ENCODE peak calls at places on chromosome 2, in eight cellular contexts. One of them, this sample, is unnamed.

GRCh38 chr2:199704358-199705238 is 146.4 kb downstream of the FTCDNL1 start:
- DNase-seq in IMR-90: peak
- DNase-seq in A549: peak
- DNase-seq in GM23338: peak
- DNase-seq in neuronal stem cell: peak
- DNase-seq in fibroblast of lung: peak
- DNase-seq in HCT116: peak
- DNase-seq in GM23248: peak
- DNase-seq in this sample: peak

GRCh38 chr2:237714690-237715458 is 83.7 kb upstream of the RBM44 start:
- DNase-seq in IMR-90: peak
- DNase-seq in A549: no peak
- DNase-seq in GM23338: peak
- DNase-seq in neuronal stem cell: no peak
- DNase-seq in fibroblast of lung: no peak
- DNase-seq in HCT116: no peak
- DNase-seq in GM23248: peak
- DNase-seq in this sample: no peak

GRCh38 chr2:104040739-104041138 is 813.2 kb upstream of the POU3F3 start:
- DNase-seq in IMR-90: no peak
- DNase-seq in A549: no peak
- DNase-seq in GM23338: peak
- DNase-seq in neuronal stem cell: no peak
- DNase-seq in fibroblast of lung: no peak
- DNase-seq in HCT116: no peak
- DNase-seq in GM23248: no peak
- DNase-seq in this sample: no peak

GRCh38 chr2:172288603-172289002 is 138.8 kb upstream of the ITGA6 start:
- DNase-seq in IMR-90: peak
- DNase-seq in A549: no peak
- DNase-seq in GM23338: no peak
- DNase-seq in neuronal stem cell: no peak
- DNase-seq in fibroblast of lung: no peak
- DNase-seq in HCT116: peak
- DNase-seq in GM23248: peak
- DNase-seq in this sample: peak

GRCh38 chr2:40760071-40760666 is 308.3 kb upstream of the SLC8A1 start:
- DNase-seq in IMR-90: peak
- DNase-seq in A549: peak
- DNase-seq in GM23338: peak
- DNase-seq in neuronal stem cell: peak
- DNase-seq in fibroblast of lung: peak
- DNase-seq in HCT116: peak
- DNase-seq in GM23248: peak
- DNase-seq in this sample: peak

GRCh38 chr2:45945182-45945779 is 293.8 kb downstream of the PRKCE start:
- DNase-seq in IMR-90: no peak
- DNase-seq in A549: no peak
- DNase-seq in GM23338: no peak
- DNase-seq in neuronal stem cell: no peak
- DNase-seq in fibroblast of lung: no peak
- DNase-seq in HCT116: no peak
- DNase-seq in GM23248: no peak
- DNase-seq in this sample: no peak

GRCh38 chr2:128451636-128452411 is 133.2 kb upstream of the HS6ST1 start:
- DNase-seq in IMR-90: no peak
- DNase-seq in A549: no peak
- DNase-seq in GM23338: no peak
- DNase-seq in neuronal stem cell: no peak
- DNase-seq in fibroblast of lung: no peak
- DNase-seq in HCT116: no peak
- DNase-seq in GM23248: no peak
- DNase-seq in this sample: no peak

GRCh38 chr2:188512456-188512855 is 220.8 kb downstream of the GULP1 start:
- DNase-seq in IMR-90: peak
- DNase-seq in A549: peak
- DNase-seq in GM23338: peak
- DNase-seq in neuronal stem cell: no peak
- DNase-seq in fibroblast of lung: peak
- DNase-seq in HCT116: no peak
- DNase-seq in GM23248: peak
- DNase-seq in this sample: peak

GRCh38 chr2:2788076-2788475 is 457.0 kb upstream of the MYT1L start:
- DNase-seq in IMR-90: no peak
- DNase-seq in A549: no peak
- DNase-seq in GM23338: peak
- DNase-seq in neuronal stem cell: peak
- DNase-seq in fibroblast of lung: no peak
- DNase-seq in HCT116: no peak
- DNase-seq in GM23248: no peak
- DNase-seq in this sample: no peak

GRCh38 chr2:217916504-217917254 is 86.1 kb downstream of the TNS1 start:
- DNase-seq in IMR-90: no peak
- DNase-seq in A549: no peak
- DNase-seq in GM23338: no peak
- DNase-seq in neuronal stem cell: no peak
- DNase-seq in fibroblast of lung: no peak
- DNase-seq in HCT116: no peak
- DNase-seq in GM23248: no peak
- DNase-seq in this sample: no peak

GRCh38 chr2:215749092-215749957 is 264.0 kb downstream of the MREG start:
- DNase-seq in IMR-90: peak
- DNase-seq in A549: no peak
- DNase-seq in GM23338: no peak
- DNase-seq in neuronal stem cell: no peak
- DNase-seq in fibroblast of lung: peak
- DNase-seq in HCT116: no peak
- DNase-seq in GM23248: peak
- DNase-seq in this sample: no peak

GRCh38 chr2:72999729-73000725 is 71.5 kb downstream of the SFXN5 start:
- DNase-seq in IMR-90: peak
- DNase-seq in A549: no peak
- DNase-seq in GM23338: no peak
- DNase-seq in neuronal stem cell: no peak
- DNase-seq in fibroblast of lung: peak
- DNase-seq in HCT116: no peak
- DNase-seq in GM23248: peak
- DNase-seq in this sample: peak

GRCh38 chr2:153595939-153596338 is 117.4 kb upstream of the RPRM start:
- DNase-seq in IMR-90: no peak
- DNase-seq in A549: no peak
- DNase-seq in GM23338: peak
- DNase-seq in neuronal stem cell: peak
- DNase-seq in fibroblast of lung: no peak
- DNase-seq in HCT116: peak
- DNase-seq in GM23248: no peak
- DNase-seq in this sample: peak

GRCh38 chr2:44962176-44962695 is 20.7 kb downstream of the SIX3 start:
- DNase-seq in IMR-90: no peak
- DNase-seq in A549: no peak
- DNase-seq in GM23338: no peak
- DNase-seq in neuronal stem cell: no peak
- DNase-seq in fibroblast of lung: no peak
- DNase-seq in HCT116: no peak
- DNase-seq in GM23248: no peak
- DNase-seq in this sample: no peak

GRCh38 chr2:219607931-219608330 is 10.3 kb downstream of the STK11IP start:
- DNase-seq in IMR-90: no peak
- DNase-seq in A549: no peak
- DNase-seq in GM23338: no peak
- DNase-seq in neuronal stem cell: no peak
- DNase-seq in fibroblast of lung: no peak
- DNase-seq in HCT116: no peak
- DNase-seq in GM23248: no peak
- DNase-seq in this sample: no peak

GRCh38 chr2:76958749-76959148 is 563.4 kb downstream of the LRRTM4 start:
- DNase-seq in IMR-90: no peak
- DNase-seq in A549: no peak
- DNase-seq in GM23338: peak
- DNase-seq in neuronal stem cell: peak
- DNase-seq in fibroblast of lung: peak
- DNase-seq in HCT116: no peak
- DNase-seq in GM23248: peak
- DNase-seq in this sample: no peak

GRCh38 chr2:111022630-111023029 is 98.1 kb upstream of the BCL2L11 start:
- DNase-seq in IMR-90: no peak
- DNase-seq in A549: no peak
- DNase-seq in GM23338: no peak
- DNase-seq in neuronal stem cell: no peak
- DNase-seq in fibroblast of lung: no peak
- DNase-seq in HCT116: no peak
- DNase-seq in GM23248: no peak
- DNase-seq in this sample: no peak

DNA sequence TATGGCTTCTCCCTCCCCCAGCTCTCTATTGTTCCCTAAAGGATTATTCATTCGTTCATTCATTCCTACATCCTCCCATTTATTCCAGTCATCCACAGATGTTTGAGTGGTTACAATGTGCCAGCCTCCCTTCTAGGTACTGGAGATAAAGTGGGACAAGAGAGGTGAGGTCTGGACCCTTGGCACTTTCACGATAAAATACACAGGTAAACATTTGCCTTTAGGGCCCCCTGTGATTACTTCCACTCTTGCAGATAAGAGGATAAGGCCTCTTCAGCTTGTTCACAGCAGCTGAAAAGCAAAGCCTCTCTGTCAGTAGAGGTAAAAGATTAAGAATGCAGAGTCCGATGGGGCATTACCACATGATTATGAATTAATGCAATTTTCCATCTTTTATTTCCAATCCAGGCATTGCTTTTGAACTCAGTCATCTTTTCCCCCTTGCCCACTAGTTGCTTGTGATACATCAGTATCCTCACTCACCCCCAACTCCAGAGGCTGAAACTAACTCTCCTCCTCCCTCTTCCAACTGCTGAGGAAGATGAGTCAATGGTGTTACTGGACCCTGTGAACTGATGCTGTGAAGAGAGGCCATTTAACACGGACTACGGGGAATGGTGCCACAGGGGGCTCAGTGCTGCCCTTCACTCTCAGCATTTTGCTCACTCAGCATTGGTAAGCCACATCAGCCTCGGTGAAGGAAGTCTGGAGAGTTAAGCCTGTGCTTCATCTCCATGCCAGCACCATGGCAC is 1.1 kb upstream of the DPP4 start:
- DNase-seq in IMR-90: peak
- DNase-seq in A549: no peak
- DNase-seq in GM23338: no peak
- DNase-seq in neuronal stem cell: no peak
- DNase-seq in fibroblast of lung: no peak
- DNase-seq in HCT116: no peak
- DNase-seq in GM23248: peak
- DNase-seq in this sample: no peak
- H3K4me2 ChIP-seq in IMR-90: no peak
- H3K4me2 ChIP-seq in A549: no peak
- H3K4me2 ChIP-seq in GM23338: peak
- H3K4me2 ChIP-seq in neuronal stem cell: no peak
- H3K4me2 ChIP-seq in fibroblast of lung: peak
- H3K4me2 ChIP-seq in HCT116: no peak
- H3K4me2 ChIP-seq in GM23248: peak
- H3K4me2 ChIP-seq in this sample: no peak

DNA sequence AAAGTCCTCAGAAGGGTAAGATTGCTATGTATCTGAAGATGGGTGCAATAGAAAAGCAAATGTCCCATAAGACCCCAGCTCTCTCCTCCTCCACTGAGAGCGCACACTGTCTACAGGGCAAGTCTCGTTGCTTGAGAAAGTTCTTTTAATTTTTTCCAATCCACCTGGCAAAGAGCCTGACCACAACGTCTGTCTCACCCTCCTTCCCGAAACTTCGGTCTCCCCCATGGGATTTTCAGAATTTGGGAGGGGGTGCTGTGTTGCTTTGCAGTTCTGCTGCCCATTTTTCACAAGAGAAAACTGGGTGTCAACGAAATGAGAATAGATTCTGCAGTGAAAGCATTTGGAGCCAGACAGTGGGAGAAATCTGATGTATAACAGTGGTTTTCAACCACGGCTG is 40.4 kb downstream of the SERTAD2 start:
- DNase-seq in IMR-90: no peak
- DNase-seq in A549: no peak
- DNase-seq in GM23338: no peak
- DNase-seq in neuronal stem cell: no peak
- DNase-seq in fibroblast of lung: no peak
- DNase-seq in HCT116: no peak
- DNase-seq in GM23248: no peak
- DNase-seq in this sample: no peak
- H3K4me3 ChIP-seq in IMR-90: no peak
- H3K4me3 ChIP-seq in A549: no peak
- H3K4me3 ChIP-seq in GM23338: no peak
- H3K4me3 ChIP-seq in neuronal stem cell: no peak
- H3K4me3 ChIP-seq in fibroblast of lung: no peak
- H3K4me3 ChIP-seq in HCT116: no peak
- H3K4me3 ChIP-seq in GM23248: no peak
- H3K4me3 ChIP-seq in this sample: no peak

DNA sequence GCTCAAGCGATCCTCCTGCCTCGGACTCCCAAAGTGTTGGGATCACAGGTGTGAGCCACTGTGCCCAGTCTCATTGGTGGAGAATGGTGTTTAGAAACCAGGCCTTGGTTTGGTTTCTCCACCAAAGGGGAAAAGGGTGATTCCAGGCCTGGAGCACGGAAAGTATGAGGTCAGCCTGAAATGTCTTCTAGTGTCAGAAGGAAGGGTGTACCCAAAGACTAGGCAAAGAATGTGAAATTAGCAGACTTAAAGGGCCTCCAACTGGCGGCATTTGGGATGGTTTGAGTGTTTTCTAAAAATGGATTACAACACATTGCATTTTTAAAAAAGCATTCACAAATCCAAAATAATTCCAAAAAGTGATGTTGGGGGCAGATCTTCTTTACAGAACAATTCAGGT is 139.6 kb downstream of the SH3BP4 start:
- DNase-seq in IMR-90: no peak
- DNase-seq in A549: no peak
- DNase-seq in GM23338: no peak
- DNase-seq in neuronal stem cell: no peak
- DNase-seq in fibroblast of lung: no peak
- DNase-seq in HCT116: no peak
- DNase-seq in GM23248: peak
- DNase-seq in this sample: no peak
- H3K4me2 ChIP-seq in IMR-90: no peak
- H3K4me2 ChIP-seq in A549: no peak
- H3K4me2 ChIP-seq in GM23338: no peak
- H3K4me2 ChIP-seq in neuronal stem cell: no peak
- H3K4me2 ChIP-seq in fibroblast of lung: no peak
- H3K4me2 ChIP-seq in HCT116: no peak
- H3K4me2 ChIP-seq in GM23248: no peak
- H3K4me2 ChIP-seq in this sample: no peak

DNA sequence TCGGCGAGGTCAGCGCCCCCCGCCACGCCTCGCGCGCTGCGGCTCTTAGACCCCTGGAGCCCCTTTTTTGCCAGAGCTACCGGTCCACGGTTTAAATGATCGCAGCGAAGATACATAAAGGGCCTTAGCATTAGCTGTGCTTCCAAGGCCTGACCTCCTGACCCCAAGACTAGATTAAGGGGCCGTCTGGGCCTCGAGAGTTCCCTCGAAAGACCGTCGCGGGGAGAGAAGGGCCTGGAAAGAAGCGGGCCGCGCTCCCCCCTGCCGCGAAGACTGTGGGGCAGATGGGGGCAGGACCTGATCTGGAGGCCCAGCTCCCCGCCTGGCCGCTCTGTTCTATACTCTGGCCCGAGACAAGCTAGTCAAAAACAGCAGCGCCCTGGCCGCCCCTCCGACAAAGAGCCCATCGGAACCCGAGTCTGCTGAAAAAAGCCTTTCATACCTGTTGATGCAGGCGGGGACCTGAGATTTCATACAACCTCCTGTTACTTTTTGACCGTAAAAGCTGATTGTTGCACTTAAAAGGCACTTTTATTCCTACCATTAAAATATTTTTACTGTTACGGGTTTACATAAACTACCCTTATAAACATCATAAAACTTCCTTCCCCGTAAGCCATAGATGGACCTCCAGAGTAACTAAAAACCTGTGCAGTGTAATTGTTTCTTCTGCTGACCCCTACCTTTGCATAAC is 68.7 kb upstream of the PSMD14 start:
- DNase-seq in IMR-90: no peak
- DNase-seq in A549: no peak
- DNase-seq in GM23338: peak
- DNase-seq in neuronal stem cell: peak
- DNase-seq in fibroblast of lung: no peak
- DNase-seq in HCT116: no peak
- DNase-seq in GM23248: no peak
- DNase-seq in this sample: no peak
- H3K4me3 ChIP-seq in IMR-90: no peak
- H3K4me3 ChIP-seq in A549: peak
- H3K4me3 ChIP-seq in GM23338: peak
- H3K4me3 ChIP-seq in neuronal stem cell: peak
- H3K4me3 ChIP-seq in fibroblast of lung: no peak
- H3K4me3 ChIP-seq in HCT116: no peak
- H3K4me3 ChIP-seq in GM23248: no peak
- H3K4me3 ChIP-seq in this sample: no peak

This sample was measured in mammary epithelial cell.